ENCODE peak calls at places on chromosome 1, in five cellular contexts. One of them, this sample, is unnamed.

GRCh38 chr1:100400332-100400933 is 48.1 kb downstream of the CDC14A start:
- DNase-seq in HL-60: peak; percentile 13
- DNase-seq in HCT116: no peak
- DNase-seq in GM12878: no peak
- DNase-seq in GM23338: peak; percentile 74
- DNase-seq in this sample: no peak

GRCh38 chr1:234691567-234691966 is 81.6 kb upstream of the IRF2BP2 start:
- DNase-seq in HL-60: no peak
- DNase-seq in HCT116: peak; percentile 18
- DNase-seq in GM12878: no peak
- DNase-seq in GM23338: no peak
- DNase-seq in this sample: no peak

GRCh38 chr1:212002536-212002935 is 32.8 kb downstream of the INTS7 start:
- DNase-seq in HL-60: no peak
- DNase-seq in HCT116: no peak
- DNase-seq in GM12878: no peak
- DNase-seq in GM23338: peak; percentile 10
- DNase-seq in this sample: no peak

GRCh38 chr1:231357187-231357772 is 19.2 kb downstream of the SPRTN start:
- DNase-seq in HL-60: no peak
- DNase-seq in HCT116: no peak
- DNase-seq in GM12878: no peak
- DNase-seq in GM23338: no peak
- DNase-seq in this sample: no peak

GRCh38 chr1:202274611-202275010 is 67.1 kb downstream of the UBE2T start:
- DNase-seq in HL-60: peak; percentile 5
- DNase-seq in HCT116: peak; percentile 22
- DNase-seq in GM12878: no peak
- DNase-seq in GM23338: peak; percentile 54
- DNase-seq in this sample: no peak

GRCh38 chr1:14817223-14818170 is 219.0 kb downstream of the KAZN start:
- DNase-seq in HL-60: no peak
- DNase-seq in HCT116: no peak
- DNase-seq in GM12878: no peak
- DNase-seq in GM23338: no peak
- DNase-seq in this sample: no peak

GRCh38 chr1:96090134-96090533 is 631.5 kb upstream of the PTBP2 start:
- DNase-seq in HL-60: no peak
- DNase-seq in HCT116: no peak
- DNase-seq in GM12878: no peak
- DNase-seq in GM23338: no peak
- DNase-seq in this sample: no peak

GRCh38 chr1:2110738-2111673 is 60.8 kb downstream of the PRKCZ start:
- DNase-seq in HL-60: no peak
- DNase-seq in HCT116: no peak
- DNase-seq in GM12878: no peak
- DNase-seq in GM23338: no peak
- DNase-seq in this sample: no peak

GRCh38 chr1:21518774-21519455 is 9.7 kb downstream of the ALPL start:
- DNase-seq in HL-60: no peak
- DNase-seq in HCT116: no peak
- DNase-seq in GM12878: no peak
- DNase-seq in GM23338: peak; percentile 71
- DNase-seq in this sample: no peak

GRCh38 chr1:43760745-43761343 is 53.5 kb downstream of the ST3GAL3 start:
- DNase-seq in HL-60: no peak
- DNase-seq in HCT116: no peak
- DNase-seq in GM12878: no peak
- DNase-seq in GM23338: no peak
- DNase-seq in this sample: no peak

GRCh38 chr1:63731117-63732043 is 42.4 kb upstream of the ROR1 start:
- DNase-seq in HL-60: no peak
- DNase-seq in HCT116: peak; percentile 81
- DNase-seq in GM12878: no peak
- DNase-seq in GM23338: peak; percentile 96
- DNase-seq in this sample: peak; percentile 96

GRCh38 chr1:27517305-27517704 is 27.3 kb upstream of the WASF2 start:
- DNase-seq in HL-60: no peak
- DNase-seq in HCT116: no peak
- DNase-seq in GM12878: no peak
- DNase-seq in GM23338: no peak
- DNase-seq in this sample: no peak

GRCh38 chr1:172638885-172639831 is 19.7 kb upstream of the FASLG start:
- DNase-seq in HL-60: no peak
- DNase-seq in HCT116: peak; percentile 59
- DNase-seq in GM12878: peak; percentile 19
- DNase-seq in GM23338: no peak
- DNase-seq in this sample: peak; percentile 61

GRCh38 chr1:85283475-85284199 is 7.2 kb upstream of the BCL10 start:
- DNase-seq in HL-60: no peak
- DNase-seq in HCT116: no peak
- DNase-seq in GM12878: no peak
- DNase-seq in GM23338: peak; percentile 37
- DNase-seq in this sample: no peak
- TF ChIP-seq REST in HL-60: no peak
- TF ChIP-seq REST in HCT116: no peak
- TF ChIP-seq REST in GM12878: no peak
- TF ChIP-seq REST in GM23338: no peak
- TF ChIP-seq REST in this sample: no peak

GRCh38 chr1:241640149-241640866 is at the start of the genes CHML and OPN3:
- DNase-seq in HL-60: peak; percentile 74
- DNase-seq in HCT116: peak; percentile 65
- DNase-seq in GM12878: no peak
- DNase-seq in GM23338: peak; percentile 95
- DNase-seq in this sample: no peak
- H3K4me3 ChIP-seq in HL-60: peak within 1 kb of the TSS; percentile 81
- H3K4me3 ChIP-seq in HCT116: peak within 1 kb of the TSS; percentile 88
- H3K4me3 ChIP-seq in GM12878: peak within 1 kb of the TSS; percentile 94
- H3K4me3 ChIP-seq in GM23338: peak within 1 kb of the TSS; percentile 79
- H3K4me3 ChIP-seq in this sample: peak within 1 kb of the TSS; percentile 88

GRCh38 chr1:228396770-228397453 is 9.7 kb downstream of the TRIM11 start:
- DNase-seq in HL-60: no peak
- DNase-seq in HCT116: no peak
- DNase-seq in GM12878: no peak
- DNase-seq in GM23338: no peak
- DNase-seq in this sample: no peak
- TF ChIP-seq REST in HL-60: no peak
- TF ChIP-seq REST in HCT116: no peak
- TF ChIP-seq REST in GM12878: no peak
- TF ChIP-seq REST in GM23338: no peak
- TF ChIP-seq REST in this sample: no peak

DNA sequence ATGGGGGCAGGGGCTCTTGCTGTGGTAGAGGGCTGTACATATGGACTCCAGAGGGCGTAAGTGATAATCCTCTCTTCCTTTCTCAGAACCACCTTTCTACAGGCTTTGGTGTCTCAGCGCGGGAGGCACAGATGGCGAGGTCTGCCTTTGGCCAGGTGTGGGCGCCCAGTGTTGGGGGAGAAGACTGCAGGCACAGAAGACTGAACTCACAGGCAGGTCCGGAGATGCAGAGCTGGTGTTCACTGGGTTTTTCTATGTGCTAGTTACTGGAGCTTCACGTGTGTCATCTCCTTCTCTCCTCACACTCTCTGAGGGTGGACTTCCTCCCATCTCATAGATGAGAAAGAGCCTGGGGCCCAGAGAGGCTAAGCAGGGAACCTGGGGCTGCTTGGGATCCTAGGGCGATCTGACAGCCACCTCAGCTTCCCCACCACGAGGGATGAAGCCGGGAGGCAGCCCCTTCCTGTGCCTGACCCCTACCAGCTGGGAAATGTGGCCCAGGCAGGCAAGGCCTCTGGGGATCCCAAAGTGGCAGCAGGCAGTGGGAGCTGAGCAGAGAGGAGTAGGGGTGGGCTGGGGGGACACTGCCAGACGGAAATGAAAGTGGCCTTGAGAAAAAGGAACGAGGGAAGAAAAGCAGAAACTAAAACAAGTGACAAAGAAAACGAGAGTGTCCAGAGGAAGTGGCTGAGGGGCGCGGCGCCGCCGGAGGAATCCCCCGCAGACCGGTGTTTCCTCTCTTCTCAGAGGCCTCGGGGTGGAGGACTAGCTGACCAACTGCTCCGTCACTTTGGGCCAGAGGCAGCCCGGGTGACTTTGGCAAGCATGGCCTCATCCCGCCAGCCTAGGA is 191.6 kb downstream of the HIVEP3 start:
- DNase-seq in HL-60: peak; percentile 59
- DNase-seq in HCT116: no peak
- DNase-seq in GM12878: peak; percentile 74
- DNase-seq in GM23338: peak; percentile 48
- DNase-seq in this sample: no peak
- H3K4me3 ChIP-seq in HL-60: no peak overlapping the region
- H3K4me3 ChIP-seq in HCT116: no peak overlapping the region
- H3K4me3 ChIP-seq in GM12878: peak overlapping the region; percentile 54
- H3K4me3 ChIP-seq in GM23338: no peak overlapping the region
- H3K4me3 ChIP-seq in this sample: no peak overlapping the region

DNA sequence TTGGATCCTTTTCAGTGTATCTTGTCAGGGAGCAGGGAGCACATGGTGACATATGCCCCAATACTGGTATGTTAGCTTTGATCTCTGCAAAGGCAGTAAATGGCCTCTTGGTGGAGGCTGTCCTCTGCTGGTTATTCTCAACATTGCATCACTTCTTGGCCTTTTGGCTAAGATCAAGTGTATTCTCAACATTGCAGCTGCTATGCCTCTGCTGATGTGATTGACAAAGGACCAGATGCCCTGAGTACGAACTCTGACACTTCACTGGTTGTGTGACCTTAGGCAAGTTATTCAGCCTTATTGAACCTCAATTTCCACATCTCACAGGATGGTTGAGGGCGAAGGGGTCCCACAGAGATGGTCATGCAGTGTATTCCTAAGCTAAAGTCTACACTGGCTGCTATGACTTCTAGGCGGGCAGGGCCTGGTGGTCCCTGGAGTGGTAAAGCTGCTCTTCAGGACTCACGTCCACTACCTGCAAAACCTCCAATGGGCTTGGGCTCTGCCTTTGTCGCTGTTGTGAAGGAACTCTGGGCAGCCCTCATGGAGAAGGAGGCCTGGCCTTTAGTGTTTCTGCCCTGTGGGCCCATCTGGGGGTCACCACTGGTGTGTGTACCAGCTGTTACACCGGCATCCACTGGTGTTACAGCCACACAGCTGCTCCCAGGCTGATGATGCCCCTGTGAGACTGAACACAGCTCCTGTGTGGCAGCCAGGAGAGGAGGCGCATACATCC is 64.8 kb downstream of the DNTTIP2 start:
- DNase-seq in HL-60: peak; percentile 11
- DNase-seq in HCT116: peak; percentile 82
- DNase-seq in GM12878: peak; percentile 40
- DNase-seq in GM23338: peak; percentile 87
- DNase-seq in this sample: peak; percentile 87
- TF ChIP-seq REST in HL-60: no peak
- TF ChIP-seq REST in HCT116: no peak
- TF ChIP-seq REST in GM12878: no peak
- TF ChIP-seq REST in GM23338: no peak
- TF ChIP-seq REST in this sample: no peak

DNA sequence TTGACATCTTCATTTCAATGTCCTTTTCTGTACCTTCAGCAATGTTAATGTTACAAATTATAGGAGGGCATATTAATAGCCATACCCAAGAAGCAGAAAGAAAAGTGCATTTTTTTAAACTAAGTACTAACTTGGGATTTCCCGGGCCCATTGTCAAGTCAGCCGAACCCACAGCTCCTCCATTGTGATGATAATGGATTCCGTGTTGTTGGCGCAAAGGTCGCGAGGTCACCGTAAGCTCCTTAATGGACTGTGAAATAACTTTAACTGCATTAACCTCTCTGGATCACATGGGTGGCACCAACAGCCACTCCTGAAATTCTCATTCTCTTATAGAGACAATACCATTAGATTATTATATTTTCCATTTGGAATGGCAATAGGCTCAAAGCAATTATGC is 250.6 kb upstream of the RRP15 start:
- DNase-seq in HL-60: no peak
- DNase-seq in HCT116: no peak
- DNase-seq in GM12878: no peak
- DNase-seq in GM23338: peak; percentile 89
- DNase-seq in this sample: no peak
- H3K4me3 ChIP-seq in HL-60: no peak overlapping the region
- H3K4me3 ChIP-seq in HCT116: no peak overlapping the region
- H3K4me3 ChIP-seq in GM12878: no peak overlapping the region
- H3K4me3 ChIP-seq in GM23338: no peak overlapping the region
- H3K4me3 ChIP-seq in this sample: no peak overlapping the region

DNA sequence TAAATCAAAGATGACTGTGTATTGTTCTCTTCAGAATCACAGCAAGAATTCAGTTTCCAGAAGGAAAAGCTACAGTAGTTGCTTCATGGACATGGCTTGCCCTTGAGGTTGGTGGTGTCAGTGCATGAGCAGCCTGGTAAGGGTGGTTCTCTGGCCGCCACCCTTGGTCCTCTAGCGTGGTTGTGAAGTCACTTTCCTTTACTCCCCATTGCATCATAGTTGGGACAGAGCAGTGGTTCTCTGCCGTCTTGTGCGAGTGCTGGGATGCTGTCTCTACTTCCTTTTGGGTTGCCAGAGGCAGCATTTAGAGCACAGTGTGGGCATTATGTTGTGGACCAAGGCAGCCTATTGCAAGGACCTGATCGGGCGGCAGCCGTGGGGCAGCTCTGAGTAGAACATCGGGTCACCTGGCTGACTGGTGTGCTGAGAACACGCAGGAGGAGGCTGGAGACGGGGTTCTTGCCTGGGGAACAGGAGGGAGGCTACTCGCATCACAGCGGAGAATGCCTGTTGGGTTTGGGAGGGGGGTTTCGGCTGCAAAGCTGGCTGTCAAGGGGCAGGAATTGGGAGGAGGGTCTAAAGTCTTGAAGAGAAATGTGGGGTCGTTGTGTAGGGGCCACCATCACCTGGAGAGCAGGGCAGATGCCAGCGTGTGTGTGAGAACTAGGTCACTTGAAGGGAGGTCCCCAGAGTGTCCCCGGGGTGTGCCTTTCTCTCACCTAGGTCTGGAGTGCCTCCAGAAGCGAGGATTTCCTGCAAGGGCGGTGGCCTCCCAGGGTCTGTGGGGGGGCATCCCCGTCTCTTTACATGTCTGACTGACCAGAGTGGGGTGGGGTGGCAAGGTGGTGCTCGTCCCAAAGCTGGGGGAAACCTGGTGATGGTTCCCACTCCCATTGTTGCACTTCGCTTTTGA is 6.3 kb downstream of the ARF1 start:
- DNase-seq in HL-60: peak; percentile 82
- DNase-seq in HCT116: no peak
- DNase-seq in GM12878: no peak
- DNase-seq in GM23338: no peak
- DNase-seq in this sample: no peak
- TF ChIP-seq REST in HL-60: no peak
- TF ChIP-seq REST in HCT116: no peak
- TF ChIP-seq REST in GM12878: no peak
- TF ChIP-seq REST in GM23338: no peak
- TF ChIP-seq REST in this sample: no peak

This sample was measured in Panc1.